ENCODE peak calls at places on chromosomes 1 and 21, in ten cellular contexts. J, X, G, H, M, R, D, E, B and T are unnamed samples.

GRCh38 chr1:29579821-29580425 is 343.6 kb downstream of the PTPRU start:
- DNase-seq in J (no peak), M (peak; percentile 79), H (no peak), R (no peak), E (no peak), G (no peak), X (no peak), B (no peak), D (no peak), T (no peak)

GRCh38 chr1:21553116-21553926 is 44.1 kb downstream of the ALPL start:
- DNase-seq in E (no peak), D (no peak), X (no peak), B (no peak), H (no peak), J (peak; percentile 78), G (no peak), M (peak; percentile 80), R (no peak), T (no peak)

GRCh38 chr1:8428441-8428840 is 110.5 kb downstream of the SLC45A1 start:
- DNase-seq in H (no peak), J (no peak), X (no peak), G (no peak), E (no peak), B (no peak), M (no peak), D (no peak), R (no peak), T (no peak)

GRCh38 chr1:150061632-150062101 is 5.9 kb upstream of the VPS45 start:
- DNase-seq in H (no peak), M (peak; percentile 82), D (no peak), E (no peak), X (peak; percentile 68), J (no peak), R (no peak), G (no peak), B (no peak), T (no peak)

GRCh38 chr1:6544831-6545230 is 9.5 kb downstream of the NOL9 start:
- DNase-seq in X (no peak), D (no peak), G (no peak), B (no peak), J (no peak), E (no peak), M (no peak), R (no peak), H (no peak), T (no peak)

GRCh38 chr1:180778782-180779398 is 133.8 kb upstream of the KIAA1614 start:
- DNase-seq in R (no peak), B (no peak), G (no peak), J (peak; percentile 46), X (no peak), D (no peak), H (no peak), M (no peak), E (no peak), T (no peak)

GRCh38 chr1:20685099-20685662 is 24.0 kb upstream of the DDOST start:
- DNase-seq in G (no peak), E (peak; percentile 60), H (no peak), D (no peak), B (no peak), J (no peak), M (no peak), R (no peak), X (no peak), T (peak; percentile 76)

GRCh38 chr1:238664139-238664538 is 722.2 kb upstream of the CHRM3 start:
- DNase-seq in E (no peak), X (no peak), M (no peak), D (no peak), R (no peak), G (no peak), J (peak; percentile 15), B (no peak), H (no peak), T (no peak)

GRCh38 chr21:43654806-43655489 is 4.3 kb downstream of the HSF2BP start:
- DNase-seq in J (no peak), X (no peak), H (no peak), B (no peak), D (no peak), R (no peak), M (no peak), E (no peak), G (no peak), T (no peak)

GRCh38 chr1:112448937-112449629 is 53.1 kb downstream of the CTTNBP2NL start:
- DNase-seq in B (no peak), M (no peak), H (no peak), D (no peak), G (no peak), R (no peak), X (no peak), E (no peak), J (no peak), T (no peak)

GRCh38 chr21:34351786-34352241 is 12.0 kb upstream of the KCNE2 start:
- DNase-seq in E (no peak), J (peak; percentile 53), M (no peak), D (no peak), G (no peak), H (no peak), X (no peak), R (peak; percentile 51), B (no peak), T (no peak)

GRCh38 chr1:167582064-167582463 is 28.5 kb upstream of the CREG1 start:
- DNase-seq in X (no peak), D (no peak), H (no peak), M (no peak), R (no peak), B (no peak), J (no peak), E (no peak), G (no peak), T (no peak)

GRCh38 chr1:65425697-65426096 is 5.2 kb downstream of the LEPR start:
- DNase-seq in B (no peak), E (no peak), J (peak; percentile 87), D (no peak), R (no peak), M (no peak), X (no peak), H (peak; percentile 62), G (no peak), T (no peak)

GRCh38 chr1:147811273-147811672 is 50.9 kb upstream of the GJA5 start:
- DNase-seq in R (no peak), G (no peak), D (no peak), B (no peak), E (no peak), M (no peak), H (no peak), J (no peak), X (no peak), T (peak; percentile 66)

GRCh38 chr1:224785622-224786021 is 143.9 kb upstream of the DNAH14 start:
- DNase-seq in X (no peak), M (no peak), J (no peak), E (no peak), H (no peak), G (no peak), D (no peak), B (no peak), R (peak; percentile 12), T (no peak)

GRCh38 chr1:208782186-208782585 is 538.0 kb upstream of the PLXNA2 start:
- DNase-seq in M (no peak), X (no peak), J (no peak), H (no peak), R (no peak), D (no peak), E (no peak), B (no peak), G (no peak), T (no peak)

GRCh38 chr1:208775841-208776240 is 531.7 kb upstream of the PLXNA2 start:
- DNase-seq in E (no peak), D (no peak), X (no peak), M (no peak), J (no peak), B (no peak), R (no peak), G (no peak), H (no peak), T (no peak)

GRCh38 chr1:208778417-208778816 is 534.2 kb upstream of the PLXNA2 start:
- DNase-seq in B (no peak), X (no peak), G (no peak), D (no peak), E (no peak), H (no peak), M (no peak), R (no peak), J (no peak), T (no peak)

GRCh38 chr1:208785629-208786028 is 541.4 kb upstream of the PLXNA2 start:
- DNase-seq in E (no peak), G (no peak), M (no peak), D (no peak), J (no peak), X (no peak), R (no peak), B (no peak), H (no peak), T (no peak)

GRCh38 chr1:208781391-208782035 is 537.3 kb upstream of the PLXNA2 start:
- DNase-seq in X (no peak), M (no peak), D (no peak), E (no peak), G (no peak), R (no peak), H (no peak), J (peak; percentile 20), B (no peak), T (no peak)
- H3K27ac ChIP-seq in X (no peak overlapping the region), M (no peak overlapping the region), D (no peak overlapping the region), E (no peak overlapping the region), G (no peak overlapping the region), R (no peak overlapping the region), H (no peak overlapping the region), J (no peak overlapping the region), B (no peak overlapping the region), T (no peak overlapping the region)

DNA sequence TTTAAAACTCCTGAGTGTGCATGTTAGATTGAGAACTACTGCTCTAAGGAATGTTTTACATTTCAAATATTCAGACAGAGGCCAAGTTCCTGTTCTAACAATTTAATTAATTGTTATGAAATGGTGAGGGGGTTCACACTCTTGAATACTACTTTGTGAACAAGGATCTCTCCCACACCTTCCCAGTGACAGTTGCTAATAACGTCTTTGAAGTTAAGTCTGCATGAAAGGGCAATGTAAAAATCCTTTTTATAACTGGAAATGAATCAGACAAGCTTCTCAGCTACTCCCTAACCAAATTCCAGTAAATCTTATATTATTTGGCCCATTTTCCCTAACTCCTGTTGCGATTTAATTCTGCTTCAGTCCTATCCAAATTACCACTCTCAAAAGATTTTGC is 828.5 kb upstream of the ADAMTS5 start:
- DNase-seq in E (no peak), D (no peak), J (no peak), H (no peak), R (no peak), B (no peak), X (no peak), M (no peak), G (no peak), T (no peak)
- H3K27ac ChIP-seq in E (no peak overlapping the region), D (no peak overlapping the region), J (no peak overlapping the region), H (no peak overlapping the region), R (no peak overlapping the region), B (no peak overlapping the region), X (peak overlapping the region; percentile 56), M (no peak overlapping the region), G (no peak overlapping the region), T (no peak overlapping the region)

GRCh38 chr1:227758366-227758765 is 23.1 kb downstream of the SNAP47 start:
- DNase-seq in H (no peak), D (no peak), X (no peak), R (no peak), J (no peak), E (no peak), M (no peak), G (no peak), B (no peak), T (no peak)
- H3K27ac ChIP-seq in H (no peak overlapping the region), D (no peak overlapping the region), X (peak overlapping the region; percentile 80), R (peak overlapping the region; percentile 81), J (no peak overlapping the region), E (no peak overlapping the region), M (no peak overlapping the region), G (no peak overlapping the region), B (no peak overlapping the region), T (peak overlapping the region; percentile 57)

GRCh38 chr21:38646213-38646837 is 148.0 kb upstream of the ERG start:
- DNase-seq in J (no peak), X (no peak), M (no peak), B (no peak), R (no peak), H (no peak), G (no peak), E (no peak), D (no peak), T (no peak)
- H3K27ac ChIP-seq in J (no peak overlapping the region), X (no peak overlapping the region), M (no peak overlapping the region), B (no peak overlapping the region), R (no peak overlapping the region), H (no peak overlapping the region), G (no peak overlapping the region), E (no peak overlapping the region), D (peak overlapping the region; percentile 71), T (no peak overlapping the region)